ENCODE peak calls at places on chromosomes 3 and 15, in eight cellular contexts. G is naive thymus-derived CD4-positive, alpha-beta T cell; F is heart right ventricle; O is hepatocyte; M is H9; N is astrocyte; V is lower lobe of right lung; H is GM23248. Q is an unnamed sample. For H3K4me1, the result is how much of the 10 kb centered on the place peaks cover.

GRCh38 chr3:171068658-171069057 is 42.1 kb upstream of the SLC2A2 start:
- DNase-seq in M (no peak), V (no peak), O (no peak), F (no peak), G (no peak), H (no peak), N (peak), Q (peak)

GRCh38 chr3:78839710-78840109 is 928.1 kb downstream of the ROBO1 start:
- DNase-seq in N (peak), O (no peak), H (peak), V (no peak), G (no peak), F (no peak), M (no peak), Q (peak)

GRCh38 chr15:94287794-94288246 is 56.5 kb downstream of the MCTP2 start:
- DNase-seq in M (no peak), V (no peak), O (no peak), H (no peak), G (peak), N (no peak), F (no peak), Q (no peak)

GRCh38 chr3:177932346-177932745 is 603.9 kb upstream of the KCNMB2 start:
- DNase-seq in F (no peak), V (no peak), M (no peak), G (no peak), N (no peak), H (peak), O (no peak), Q (no peak)

GRCh38 chr3:196287066-196287404 is 491 bp downstream of the PCYT1A start:
- DNase-seq in M (no peak), G (no peak), F (peak), V (no peak), O (peak), N (peak), H (peak), Q (no peak)

GRCh38 chr15:69531302-69532027 is 78.8 kb downstream of the RPLP1 start:
- DNase-seq in H (no peak), F (peak), M (peak), V (no peak), G (no peak), N (no peak), O (no peak), Q (no peak)

GRCh38 chr15:93610944-93611343 is 521.9 kb upstream of the RGMA start:
- DNase-seq in F (no peak), M (no peak), O (no peak), N (peak), V (no peak), H (no peak), G (no peak), Q (no peak)

GRCh38 chr3:11600501-11601282 is 43.0 kb downstream of the VGLL4 start:
- DNase-seq in V (no peak), M (peak), F (peak), H (peak), G (no peak), N (peak), O (peak), Q (peak)

GRCh38 chr15:38627684-38628277 is 63.2 kb upstream of the RASGRP1 start:
- DNase-seq in O (no peak), H (no peak), N (no peak), V (no peak), G (no peak), M (no peak), F (peak), Q (no peak)

GRCh38 chr3:69051796-69052566 is at the start of gene TMF1:
- DNase-seq in F (peak), N (peak), G (peak), M (peak), O (peak), H (peak), V (peak), Q (peak)

GRCh38 chr3:10281951-10282350 is 10.8 kb downstream of the GHRL start:
- DNase-seq in M (no peak), G (no peak), O (no peak), N (peak), F (no peak), H (peak), V (no peak), Q (no peak)

GRCh38 chr3:98038241-98038640 is 3.1 kb upstream of the GABRR3 start:
- DNase-seq in V (no peak), H (peak), N (no peak), G (no peak), M (no peak), O (no peak), F (no peak), Q (no peak)

GRCh38 chr15:77029166-77030041 is 34.5 kb downstream of the PSTPIP1 start:
- DNase-seq in O (no peak), F (no peak), G (no peak), M (peak), H (no peak), N (no peak), V (peak), Q (no peak)

GRCh38 chr15:76181705-76182107 is 121.9 kb downstream of the TMEM266 start:
- DNase-seq in N (no peak), G (no peak), F (no peak), V (no peak), M (no peak), H (no peak), O (no peak), Q (no peak)

GRCh38 chr3:181709537-181710279 is 2.0 kb upstream of the SOX2 start:
- DNase-seq in V (peak), G (no peak), M (peak), F (peak), N (peak), H (peak), O (peak), Q (peak)

GRCh38 chr3:177538743-177539730 is 341.8 kb upstream of the TBL1XR1 start:
- DNase-seq in G (peak), H (no peak), M (no peak), F (no peak), N (no peak), O (no peak), V (no peak), Q (peak)

GRCh38 chr15:88624156-88624970 is 3.2 kb downstream of the AEN start:
- DNase-seq in G (peak), O (peak), N (no peak), F (peak), M (no peak), H (peak), V (no peak), Q (peak)

GRCh38 chr3:6809349-6809748 is 51.6 kb upstream of the GRM7 start:
- DNase-seq in N (no peak), F (no peak), O (no peak), M (no peak), G (no peak), V (no peak), H (no peak), Q (no peak)

GRCh38 chr3:159787191-159787590 is 201.4 kb upstream of the IL12A start:
- DNase-seq in O (peak), H (peak), M (no peak), V (no peak), F (no peak), G (no peak), N (peak), Q (peak)
- H3K4me1 ChIP-seq in O (half or more), H (under half), M (under half), V (under half), F (under half), G (under half), N (under half), Q (half or more)

GRCh38 chr3:134640378-134640777 is 10.4 kb downstream of the KY start:
- DNase-seq in V (no peak), G (no peak), O (no peak), F (no peak), N (no peak), M (peak), H (no peak), Q (no peak)

GRCh38 chr3:134640872-134641470 is 9.9 kb downstream of the KY start:
- DNase-seq in M (peak), V (no peak), N (no peak), G (no peak), O (peak), F (no peak), H (peak), Q (peak)

GRCh38 chr3:134643150-134643675 is 7.6 kb downstream of the KY start:
- DNase-seq in V (no peak), F (peak), M (peak), N (no peak), O (no peak), G (no peak), H (no peak), Q (no peak)

GRCh38 chr3:134642445-134643149 is 8.2 kb downstream of the KY start:
- DNase-seq in O (no peak), N (no peak), M (peak), G (no peak), H (no peak), V (no peak), F (peak), Q (no peak)

DNA sequence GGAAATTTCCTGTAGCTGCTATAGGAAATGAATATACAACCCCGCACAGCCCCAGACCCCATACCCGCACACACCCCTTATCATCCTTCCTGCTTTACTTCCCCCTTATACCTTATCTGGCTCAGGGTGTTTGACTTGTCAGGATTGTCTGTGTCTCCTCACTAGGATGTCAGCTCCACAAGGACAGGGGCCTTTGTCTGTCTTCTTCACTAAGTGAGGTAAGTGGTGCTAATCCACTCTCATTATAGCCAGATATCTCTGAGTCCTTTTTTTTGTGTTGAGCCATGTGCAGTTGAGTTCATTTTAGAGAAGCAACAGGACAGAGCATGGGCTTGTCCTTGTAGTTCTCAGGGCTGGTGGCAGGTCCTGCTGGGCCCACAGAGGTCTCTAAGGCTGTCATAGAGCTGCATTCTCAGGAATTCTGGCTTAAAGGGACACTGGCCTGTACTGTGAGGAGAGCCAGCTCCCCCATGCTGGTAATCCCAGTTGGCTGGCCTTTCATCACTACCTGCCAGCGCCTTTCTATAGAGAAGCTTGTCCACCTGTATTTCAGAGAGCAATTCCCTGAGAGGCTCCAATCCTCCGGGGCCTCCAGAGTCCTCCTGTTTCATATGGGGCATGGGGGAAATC is 9.0 kb downstream of the KY start:
- DNase-seq in O (no peak), V (no peak), M (peak), F (no peak), H (no peak), N (no peak), G (no peak), Q (no peak)
- H3K4me1 ChIP-seq in O (under half), V (under half), M (under half), F (under half), H (under half), N (under half), G (under half), Q (under half)

GRCh38 chr3:197430961-197431910 is 124.5 kb downstream of the BDH1 start:
- DNase-seq in N (peak), F (no peak), O (no peak), M (no peak), G (no peak), V (no peak), H (peak), Q (no peak)
- H3K4me1 ChIP-seq in N (under half), F (under half), O (under half), M (under half), G (under half), V (under half), H (under half), Q (under half)

DNA sequence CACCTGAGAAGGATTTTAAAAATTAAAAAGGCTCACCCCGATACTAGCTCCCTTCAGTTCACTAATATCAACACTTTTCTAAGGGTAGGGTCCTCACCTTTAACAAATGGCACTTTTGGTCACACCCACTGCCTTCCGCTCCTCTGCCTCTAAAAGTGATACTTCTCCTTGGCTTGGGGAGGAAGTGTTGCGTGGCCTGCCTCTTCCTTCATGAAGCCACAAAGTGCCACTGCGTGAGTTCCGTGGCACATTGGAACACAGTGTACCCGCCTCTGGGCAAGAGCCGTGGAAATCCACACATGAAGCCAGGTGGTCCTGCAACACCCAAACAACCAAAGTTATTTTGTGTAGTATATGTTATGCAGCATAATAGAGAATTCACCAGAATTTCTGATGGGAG is 3.9 kb downstream of the B4GALT4 start:
- DNase-seq in V (peak), N (no peak), H (no peak), G (peak), M (no peak), F (no peak), O (no peak), Q (no peak)
- H3K4me1 ChIP-seq in V (under half), N (under half), H (half or more), G (under half), M (under half), F (under half), O (under half), Q (under half)

GRCh38 chr15:67922106-67922505 is 82.3 kb upstream of the RNU6-1 start:
- DNase-seq in H (no peak), O (no peak), V (no peak), N (no peak), M (no peak), G (no peak), F (no peak), Q (no peak)

GRCh38 chr15:67923647-67923971 is 83.8 kb upstream of the RNU6-1 start:
- DNase-seq in F (no peak), M (no peak), O (no peak), H (no peak), V (no peak), G (no peak), N (no peak), Q (no peak)

GRCh38 chr15:67925182-67925581 is 85.3 kb upstream of the RNU6-1 start:
- DNase-seq in O (no peak), G (no peak), M (no peak), N (no peak), F (no peak), H (no peak), V (no peak), Q (no peak)

GRCh38 chr15:67922971-67923646 is 83.3 kb upstream of the RNU6-1 start:
- DNase-seq in F (no peak), V (no peak), M (no peak), H (no peak), G (no peak), O (no peak), N (no peak), Q (no peak)

GRCh38 chr15:67924359-67924974 is 84.6 kb upstream of the RNU6-1 start:
- DNase-seq in N (no peak), H (no peak), M (no peak), O (no peak), G (no peak), V (no peak), F (no peak), Q (no peak)
- H3K4me1 ChIP-seq in N (under half), H (under half), M (under half), O (under half), G (under half), V (under half), F (under half), Q (half or more)

GRCh38 chr15:68495221-68495950 is 63.4 kb upstream of the ITGA11 start:
- DNase-seq in H (no peak), G (no peak), M (no peak), O (no peak), F (no peak), N (no peak), V (no peak), Q (no peak)

GRCh38 chr15:68498076-68498475 is 66.1 kb upstream of the ITGA11 start:
- DNase-seq in G (no peak), M (no peak), V (no peak), N (no peak), F (no peak), H (no peak), O (no peak), Q (no peak)

GRCh38 chr15:68495981-68496705 is 64.2 kb upstream of the ITGA11 start:
- DNase-seq in N (no peak), M (no peak), V (no peak), F (no peak), O (no peak), H (no peak), G (no peak), Q (no peak)

GRCh38 chr15:68499620-68500312 is 67.8 kb upstream of the ITGA11 start:
- DNase-seq in M (no peak), H (no peak), N (no peak), G (no peak), O (no peak), V (no peak), F (no peak), Q (no peak)

DNA sequence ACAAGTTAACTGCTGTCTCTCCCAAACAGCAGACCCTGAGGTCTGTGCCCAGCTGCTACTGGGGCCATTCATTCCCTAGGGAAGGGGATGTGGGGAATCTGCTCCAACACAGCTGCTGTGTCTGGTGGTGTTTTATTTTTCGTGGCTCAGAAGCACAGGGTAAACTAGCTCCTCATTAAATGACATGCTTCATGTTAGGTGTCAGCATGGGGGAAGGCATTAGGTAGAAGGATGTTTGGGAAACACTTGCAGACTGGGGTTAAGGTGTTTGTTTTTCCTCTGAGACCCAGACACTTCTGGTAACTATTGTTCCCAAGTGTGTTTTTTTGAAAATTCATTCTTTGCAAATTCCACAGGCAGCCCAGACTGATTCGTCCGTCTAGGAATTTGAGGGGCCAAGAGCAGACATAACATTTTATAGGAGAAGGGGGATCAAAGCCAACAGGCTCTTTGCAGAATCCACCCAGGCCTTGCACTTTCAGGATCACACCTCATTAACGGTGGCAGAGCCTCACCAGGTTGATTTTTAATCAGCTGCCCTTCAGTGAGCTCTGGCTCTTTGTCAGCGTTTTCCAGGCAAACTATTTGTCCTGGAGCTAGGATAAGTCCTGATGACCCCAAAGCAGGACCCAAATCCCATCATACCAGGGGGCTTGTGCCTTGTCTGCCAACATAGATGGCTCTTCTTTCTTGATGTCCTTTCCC is 65.4 kb upstream of the ITGA11 start:
- DNase-seq in G (no peak), N (peak), O (no peak), M (no peak), F (no peak), V (no peak), H (peak), Q (no peak)
- H3K4me1 ChIP-seq in G (under half), N (under half), O (under half), M (under half), F (under half), V (under half), H (under half), Q (under half)

GRCh38 chr3:4823385-4823784 is 155.9 kb upstream of the BHLHE40 start:
- DNase-seq in F (no peak), M (no peak), G (no peak), N (no peak), V (no peak), H (no peak), O (no peak), Q (no peak)
- H3K4me1 ChIP-seq in F (under half), M (under half), G (half or more), N (under half), V (under half), H (under half), O (under half), Q (under half)